ENCODE peak calls at places on chromosomes 1 and 21, in five cellular contexts. One of them, this sample, is unnamed. For H3K9me3 and H3K4me1, the result is how much of the 10 kb centered on the place peaks cover.

GRCh38 chr21:14567557-14568279 is 21.6 kb upstream of the SAMSN1 start:
- DNase-seq in CD8-positive, alpha-beta T cell: no peak
- DNase-seq in OCI-LY7: no peak
- DNase-seq in A549: no peak
- DNase-seq in H9: no peak
- DNase-seq in this sample: no peak

GRCh38 chr1:212285685-212286436 is 651 bp downstream of the PPP2R5A start:
- DNase-seq in A549: peak
- DNase-seq in CD8-positive, alpha-beta T cell: peak
- DNase-seq in OCI-LY7: peak
- DNase-seq in H9: peak
- DNase-seq in this sample: peak

GRCh38 chr1:206551985-206552325 is 44.6 kb downstream of the RASSF5 start:
- DNase-seq in A549: no peak
- DNase-seq in OCI-LY7: no peak
- DNase-seq in CD8-positive, alpha-beta T cell: peak
- DNase-seq in H9: no peak
- DNase-seq in this sample: peak

GRCh38 chr1:243495442-243496172 is 239.8 kb downstream of the SDCCAG8 start:
- DNase-seq in OCI-LY7: no peak
- DNase-seq in H9: no peak
- DNase-seq in A549: no peak
- DNase-seq in CD8-positive, alpha-beta T cell: no peak
- DNase-seq in this sample: no peak

GRCh38 chr1:235060607-235061470 is 67.8 kb downstream of the TOMM20 start:
- DNase-seq in A549: no peak
- DNase-seq in CD8-positive, alpha-beta T cell: no peak
- DNase-seq in H9: peak
- DNase-seq in OCI-LY7: no peak
- DNase-seq in this sample: no peak

GRCh38 chr1:247407180-247407616 is 8.8 kb upstream of the NLRP3 start:
- DNase-seq in H9: no peak
- DNase-seq in OCI-LY7: no peak
- DNase-seq in A549: no peak
- DNase-seq in CD8-positive, alpha-beta T cell: peak
- DNase-seq in this sample: peak

GRCh38 chr1:996851-997727 is 2.8 kb downstream of the HES4 start:
- DNase-seq in OCI-LY7: no peak
- DNase-seq in H9: peak
- DNase-seq in CD8-positive, alpha-beta T cell: no peak
- DNase-seq in A549: no peak
- DNase-seq in this sample: no peak

GRCh38 chr1:26542781-26543443 is 13.4 kb downstream of the RPS6KA1 start:
- DNase-seq in OCI-LY7: peak
- DNase-seq in CD8-positive, alpha-beta T cell: no peak
- DNase-seq in A549: no peak
- DNase-seq in H9: no peak
- DNase-seq in this sample: no peak

GRCh38 chr1:163168053-163168452 is 34.7 kb downstream of the RGS5 start:
- DNase-seq in H9: no peak
- DNase-seq in OCI-LY7: no peak
- DNase-seq in A549: no peak
- DNase-seq in CD8-positive, alpha-beta T cell: no peak
- DNase-seq in this sample: no peak

GRCh38 chr1:46488343-46489168 is 1.1 kb upstream of the DMBX1 start:
- DNase-seq in H9: peak
- DNase-seq in CD8-positive, alpha-beta T cell: no peak
- DNase-seq in A549: no peak
- DNase-seq in OCI-LY7: no peak
- DNase-seq in this sample: no peak

GRCh38 chr1:199029855-199030254 is 391.0 kb downstream of the PTPRC start:
- DNase-seq in OCI-LY7: no peak
- DNase-seq in CD8-positive, alpha-beta T cell: no peak
- DNase-seq in H9: no peak
- DNase-seq in A549: no peak
- DNase-seq in this sample: no peak

GRCh38 chr1:31151402-31151801 is 85.9 kb upstream of the PUM1 start:
- DNase-seq in CD8-positive, alpha-beta T cell: no peak
- DNase-seq in OCI-LY7: no peak
- DNase-seq in H9: no peak
- DNase-seq in A549: no peak
- DNase-seq in this sample: no peak

GRCh38 chr21:31158789-31159581 is 120.7 kb upstream of the KRTAP19-8 start:
- DNase-seq in CD8-positive, alpha-beta T cell: no peak
- DNase-seq in H9: no peak
- DNase-seq in OCI-LY7: peak
- DNase-seq in A549: no peak
- DNase-seq in this sample: no peak

GRCh38 chr1:185442065-185442464 is 125.0 kb upstream of the IVNS1ABP start:
- DNase-seq in OCI-LY7: no peak
- DNase-seq in A549: no peak
- DNase-seq in CD8-positive, alpha-beta T cell: no peak
- DNase-seq in H9: no peak
- DNase-seq in this sample: no peak

GRCh38 chr1:152440635-152441471 is 26.8 kb upstream of the CRNN start:
- DNase-seq in OCI-LY7: peak
- DNase-seq in H9: peak
- DNase-seq in A549: peak
- DNase-seq in CD8-positive, alpha-beta T cell: peak
- DNase-seq in this sample: peak

GRCh38 chr1:59046730-59047157 is 250.2 kb upstream of the FGGY start:
- DNase-seq in A549: no peak
- DNase-seq in CD8-positive, alpha-beta T cell: peak
- DNase-seq in H9: no peak
- DNase-seq in OCI-LY7: peak
- DNase-seq in this sample: peak

GRCh38 chr1:159247266-159247665 is 42.6 kb downstream of the ACKR1 start:
- DNase-seq in A549: no peak
- DNase-seq in CD8-positive, alpha-beta T cell: no peak
- DNase-seq in OCI-LY7: no peak
- DNase-seq in H9: no peak
- DNase-seq in this sample: no peak
- H3K9me3 ChIP-seq in A549: under half
- H3K9me3 ChIP-seq in CD8-positive, alpha-beta T cell: under half
- H3K9me3 ChIP-seq in OCI-LY7: under half
- H3K9me3 ChIP-seq in H9: under half
- H3K9me3 ChIP-seq in this sample: under half

DNA sequence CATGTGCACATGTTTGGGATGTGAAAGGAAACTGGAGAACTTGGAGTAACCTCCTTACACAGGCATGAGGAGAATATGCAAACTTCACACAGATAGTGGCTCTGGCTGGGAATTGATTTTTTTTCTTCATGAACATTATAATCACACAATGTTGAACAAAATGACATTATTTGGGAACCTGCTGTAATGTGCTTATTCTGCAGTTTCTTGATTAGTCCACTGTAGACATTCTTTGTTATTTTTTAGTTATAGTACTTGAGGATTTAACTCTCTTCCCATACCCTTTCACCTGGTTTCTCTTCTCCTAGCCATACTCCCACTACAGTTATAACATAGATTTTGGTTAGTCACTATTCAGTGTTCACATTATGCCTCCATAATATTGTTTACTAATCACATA is 68.3 kb downstream of the ATG4C start:
- DNase-seq in A549: no peak
- DNase-seq in H9: no peak
- DNase-seq in OCI-LY7: no peak
- DNase-seq in CD8-positive, alpha-beta T cell: no peak
- DNase-seq in this sample: no peak
- H3K4me1 ChIP-seq in A549: under half
- H3K4me1 ChIP-seq in H9: under half
- H3K4me1 ChIP-seq in OCI-LY7: under half
- H3K4me1 ChIP-seq in CD8-positive, alpha-beta T cell: under half
- H3K4me1 ChIP-seq in this sample: under half

DNA sequence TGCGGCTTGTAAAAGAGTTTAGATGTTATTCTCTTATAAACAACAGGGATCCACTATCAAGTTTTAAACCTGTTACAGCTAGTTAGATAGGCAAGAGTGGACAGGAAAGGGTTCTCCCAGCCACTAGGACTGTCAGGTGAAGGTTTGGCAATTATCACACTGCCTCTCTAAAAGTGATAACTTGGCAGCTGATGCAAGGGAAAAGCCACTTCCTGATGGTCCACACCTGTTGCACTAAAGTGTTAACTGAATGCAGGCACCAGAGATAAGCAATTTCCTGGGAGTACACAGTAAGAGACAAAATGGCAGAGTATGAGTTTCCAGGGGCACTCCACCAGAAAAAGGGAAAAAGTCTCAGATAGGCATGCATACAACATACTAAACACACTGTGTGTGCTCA is 99.4 kb downstream of the VAV3 start:
- DNase-seq in OCI-LY7: peak
- DNase-seq in A549: no peak
- DNase-seq in CD8-positive, alpha-beta T cell: no peak
- DNase-seq in H9: no peak
- DNase-seq in this sample: no peak
- H3K9me3 ChIP-seq in OCI-LY7: under half
- H3K9me3 ChIP-seq in A549: under half
- H3K9me3 ChIP-seq in CD8-positive, alpha-beta T cell: under half
- H3K9me3 ChIP-seq in H9: under half
- H3K9me3 ChIP-seq in this sample: under half

DNA sequence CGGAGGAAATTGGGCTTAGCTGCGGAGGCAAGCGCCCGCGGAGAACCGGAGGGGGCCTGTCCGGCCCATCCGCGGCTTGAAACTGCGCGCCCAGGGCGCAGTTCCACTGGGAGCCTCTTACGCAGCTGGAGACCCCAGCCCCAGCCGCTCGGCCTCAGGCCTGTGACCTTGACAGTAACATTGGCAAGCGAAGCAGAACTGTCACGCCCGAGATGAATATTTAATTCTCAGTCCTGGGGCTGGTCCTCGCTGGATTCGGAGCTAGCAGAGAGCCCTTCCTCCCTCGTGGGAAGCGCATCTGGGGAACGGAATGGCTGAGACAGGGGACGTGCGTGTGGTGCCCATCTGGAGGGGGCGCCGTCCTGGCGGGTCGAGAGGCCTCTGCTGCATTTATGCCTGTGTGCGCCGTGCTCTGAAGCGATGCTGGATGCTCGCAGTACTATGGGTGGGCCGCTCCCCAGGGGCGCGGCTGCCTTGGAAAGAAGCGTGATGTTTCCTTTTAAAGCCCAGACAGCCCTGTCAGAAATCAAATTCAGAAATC is 951 bp downstream of the SLC6A17 start:
- DNase-seq in OCI-LY7: no peak
- DNase-seq in A549: no peak
- DNase-seq in H9: peak
- DNase-seq in CD8-positive, alpha-beta T cell: no peak
- DNase-seq in this sample: no peak
- H3K4me1 ChIP-seq in OCI-LY7: under half
- H3K4me1 ChIP-seq in A549: under half
- H3K4me1 ChIP-seq in H9: under half
- H3K4me1 ChIP-seq in CD8-positive, alpha-beta T cell: under half
- H3K4me1 ChIP-seq in this sample: under half